ENCODE peak calls at places on chromosomes 3 and 15, in ten cellular contexts. O is kidney; H is right cardiac atrium; W is adipocyte; J is Panc1; B is A673; A is CD8-positive, alpha-beta T cell; Y is pancreas; U is DND-41; F is cardiac muscle cell. N is an unnamed sample.
A peak's percentile ranks its signal among the peaks of the same experiment; 100 is the strongest.

GRCh38 chr3:15220661-15221060 is 14.6 kb downstream of the CAPN7 start:
- DNase-seq in O (no peak), H (no peak), W (no peak), J (no peak), B (no peak), A (no peak), Y (no peak), U (no peak), F (no peak), N (no peak)

GRCh38 chr15:60982249-60982932 is 246.7 kb downstream of the RORA start:
- DNase-seq in O (no peak), H (no peak), W (peak; percentile 49), J (no peak), B (no peak), A (no peak), Y (no peak), U (no peak), F (no peak), N (no peak)

GRCh38 chr3:88986834-88987233 is 120.6 kb upstream of the EPHA3 start:
- DNase-seq in O (no peak), H (no peak), W (peak; percentile 84), J (no peak), B (peak; percentile 6), A (no peak), Y (no peak), U (no peak), F (no peak), N (no peak)

GRCh38 chr15:45414215-45414885 is 36.0 kb upstream of the GATM start:
- DNase-seq in O (no peak), H (no peak), W (no peak), J (no peak), B (no peak), A (no peak), Y (no peak), U (no peak), F (no peak), N (no peak)

GRCh38 chr3:196082471-196082971 is 631 bp upstream of the TFRC start:
- DNase-seq in O (no peak), H (no peak), W (no peak), J (no peak), B (no peak), A (no peak), Y (no peak), U (no peak), F (no peak), N (no peak)

GRCh38 chr15:90603893-90604292 is 74.2 kb downstream of the CRTC3 start:
- DNase-seq in O (no peak), H (peak; percentile 37), W (peak; percentile 7), J (no peak), B (peak; percentile 52), A (peak; percentile 57), Y (no peak), U (peak; percentile 30), F (no peak), N (peak; percentile 30)

GRCh38 chr15:88624156-88624970 is 3.2 kb downstream of the AEN start:
- DNase-seq in O (no peak), H (no peak), W (peak; percentile 52), J (no peak), B (peak; percentile 56), A (peak; percentile 50), Y (no peak), U (peak; percentile 34), F (peak; percentile 35), N (no peak)

GRCh38 chr15:29818141-29818540 is 4.1 kb downstream of the TJP1 start:
- DNase-seq in O (no peak), H (no peak), W (no peak), J (no peak), B (peak; percentile 67), A (no peak), Y (no peak), U (no peak), F (no peak), N (no peak)

GRCh38 chr3:135513106-135514063 is 452.1 kb upstream of the PPP2R3A start:
- DNase-seq in O (no peak), H (no peak), W (no peak), J (no peak), B (peak; percentile 60), A (no peak), Y (no peak), U (peak; percentile 27), F (no peak), N (no peak)

GRCh38 chr15:61946778-61947177 is 113.5 kb downstream of the VPS13C start:
- DNase-seq in O (no peak), H (no peak), W (peak; percentile 55), J (no peak), B (peak; percentile 3), A (no peak), Y (no peak), U (no peak), F (no peak), N (no peak)

GRCh38 chr3:183210862-183211341 is 42.2 kb upstream of the B3GNT5 start:
- DNase-seq in O (no peak), H (peak; percentile 20), W (no peak), J (no peak), B (no peak), A (no peak), Y (no peak), U (no peak), F (no peak), N (no peak)
- H3K9me3 ChIP-seq in O (no peaks in the 10 kb centered on the region), H (no peaks in the 10 kb centered on the region), W (no peaks in the 10 kb centered on the region), J (no peaks in the 10 kb centered on the region), B (no peaks in the 10 kb centered on the region), A (no peaks in the 10 kb centered on the region), Y (no peaks in the 10 kb centered on the region), U (no peaks in the 10 kb centered on the region), F (no peaks in the 10 kb centered on the region), N (no peaks in the 10 kb centered on the region)

GRCh38 chr3:111859974-111860859 is 1.2 kb downstream of the PHLDB2 start:
- DNase-seq in O (peak; percentile 90), H (peak; percentile 73), W (peak; percentile 91), J (peak; percentile 27), B (peak; percentile 95), A (peak; percentile 48), Y (peak; percentile 62), U (peak; percentile 67), F (peak; percentile 79), N (peak; percentile 83)

GRCh38 chr3:111862415-111862814 is 3.4 kb downstream of the PHLDB2 start:
- DNase-seq in O (no peak), H (no peak), W (no peak), J (no peak), B (peak; percentile 65), A (no peak), Y (no peak), U (no peak), F (no peak), N (no peak)

GRCh38 chr3:111862974-111863373 is 3.9 kb downstream of the PHLDB2 start:
- DNase-seq in O (no peak), H (no peak), W (no peak), J (no peak), B (no peak), A (no peak), Y (no peak), U (no peak), F (no peak), N (no peak)

GRCh38 chr3:111859061-111859973 is at the start of gene PHLDB2:
- DNase-seq in O (peak; percentile 94), H (peak; percentile 81), W (peak; percentile 92), J (no peak), B (peak; percentile 79), A (peak; percentile 70), Y (peak; percentile 87), U (peak; percentile 84), F (peak; percentile 94), N (peak; percentile 78)

GRCh38 chr3:111861396-111861795 is 2.3 kb downstream of the PHLDB2 start:
- DNase-seq in O (no peak), H (no peak), W (peak; percentile 44), J (no peak), B (no peak), A (no peak), Y (no peak), U (no peak), F (no peak), N (no peak)
- H3K4me1 ChIP-seq in O (peaks cover 39% of the 10 kb centered on the region), H (peaks cover 11% of the 10 kb centered on the region), W (peaks cover 53% of the 10 kb centered on the region), J (peaks cover 8% of the 10 kb centered on the region), B (peaks cover 43% of the 10 kb centered on the region), A (peaks cover 8% of the 10 kb centered on the region), Y (peaks cover 34% of the 10 kb centered on the region), U (peaks cover 24% of the 10 kb centered on the region), F (peaks cover 44% of the 10 kb centered on the region), N (peaks cover 9% of the 10 kb centered on the region)

GRCh38 chr3:43895573-43895972 is 204.8 kb downstream of the ABHD5 start:
- DNase-seq in O (no peak), H (no peak), W (no peak), J (no peak), B (no peak), A (no peak), Y (no peak), U (no peak), F (no peak), N (no peak)

GRCh38 chr3:43893721-43894120 is 203.0 kb downstream of the ABHD5 start:
- DNase-seq in O (no peak), H (no peak), W (peak; percentile 44), J (no peak), B (no peak), A (no peak), Y (no peak), U (no peak), F (no peak), N (no peak)

GRCh38 chr3:43894176-43895049 is 203.7 kb downstream of the ABHD5 start:
- DNase-seq in O (peak; percentile 83), H (peak; percentile 78), W (peak; percentile 91), J (no peak), B (peak; percentile 84), A (no peak), Y (no peak), U (no peak), F (peak; percentile 80), N (peak; percentile 85)

GRCh38 chr3:43892061-43892460 is 201.3 kb downstream of the ABHD5 start:
- DNase-seq in O (no peak), H (no peak), W (no peak), J (no peak), B (no peak), A (no peak), Y (no peak), U (no peak), F (no peak), N (no peak)

DNA sequence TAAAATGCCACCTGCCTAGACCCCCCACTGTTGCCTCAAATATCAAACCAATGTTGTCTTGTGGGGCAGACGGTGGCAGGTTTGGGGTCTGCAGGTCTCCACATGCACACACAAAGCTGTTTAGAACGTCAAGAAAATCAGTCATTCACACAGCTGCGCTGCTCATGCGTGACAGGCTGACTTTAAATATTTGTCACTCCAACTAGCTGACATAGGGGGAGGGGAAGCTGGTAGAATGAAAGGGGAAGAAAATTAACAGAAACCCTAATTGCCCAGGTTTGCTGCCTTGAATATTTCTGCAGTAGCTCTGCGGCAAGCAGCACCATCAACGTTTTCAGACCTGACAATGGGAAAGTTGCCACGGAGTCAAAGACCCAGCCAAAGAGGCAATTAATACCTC is 201.8 kb downstream of the ABHD5 start:
- DNase-seq in O (no peak), H (no peak), W (no peak), J (no peak), B (no peak), A (no peak), Y (no peak), U (no peak), F (no peak), N (no peak)
- H3K9me3 ChIP-seq in O (no peaks in the 10 kb centered on the region), H (no peaks in the 10 kb centered on the region), W (peaks cover 9% of the 10 kb centered on the region), J (no peaks in the 10 kb centered on the region), B (no peaks in the 10 kb centered on the region), A (no peaks in the 10 kb centered on the region), Y (no peaks in the 10 kb centered on the region), U (no peaks in the 10 kb centered on the region), F (no peaks in the 10 kb centered on the region), N (no peaks in the 10 kb centered on the region)

GRCh38 chr15:34514251-34514760 is 69.1 kb downstream of the GOLGA8B start:
- DNase-seq in O (peak; percentile 85), H (peak; percentile 24), W (peak; percentile 82), J (no peak), B (peak; percentile 30), A (peak; percentile 16), Y (peak; percentile 80), U (no peak), F (peak; percentile 56), N (peak; percentile 76)

GRCh38 chr15:34512628-34513027 is 70.8 kb downstream of the GOLGA8B start:
- DNase-seq in O (no peak), H (no peak), W (no peak), J (no peak), B (no peak), A (no peak), Y (no peak), U (no peak), F (no peak), N (no peak)
- H3K4me1 ChIP-seq in O (no peaks in the 10 kb centered on the region), H (no peaks in the 10 kb centered on the region), W (no peaks in the 10 kb centered on the region), J (no peaks in the 10 kb centered on the region), B (peaks cover 4% of the 10 kb centered on the region), A (peaks cover 6% of the 10 kb centered on the region), Y (no peaks in the 10 kb centered on the region), U (no peaks in the 10 kb centered on the region), F (peaks cover 11% of the 10 kb centered on the region), N (peaks cover 11% of the 10 kb centered on the region)